ENCODE peak calls at places on chromosomes 13 and 19, in eight cellular contexts. One of them, this sample, is unnamed.

GRCh38 chr19:15488489-15489226 is 9.4 kb upstream of the PGLYRP2 start:
- DNase-seq in Panc1: no peak
- DNase-seq in upper lobe of left lung: no peak
- DNase-seq in brain microvascular endothelial cell: no peak
- DNase-seq in aorta: no peak
- DNase-seq in psoas muscle: peak
- DNase-seq in mesendoderm: no peak
- DNase-seq in thoracic aorta: no peak
- DNase-seq in this sample: peak

GRCh38 chr19:35509018-35509652 is 4.3 kb downstream of the DMKN start:
- DNase-seq in aorta: no peak
- DNase-seq in Panc1: no peak
- DNase-seq in brain microvascular endothelial cell: no peak
- DNase-seq in mesendoderm: peak
- DNase-seq in upper lobe of left lung: peak
- DNase-seq in psoas muscle: no peak
- DNase-seq in thoracic aorta: no peak
- DNase-seq in this sample: no peak

GRCh38 chr13:63299995-63300394 is 1884.3 kb upstream of the PCDH20 start:
- DNase-seq in aorta: no peak
- DNase-seq in upper lobe of left lung: no peak
- DNase-seq in Panc1: no peak
- DNase-seq in mesendoderm: no peak
- DNase-seq in brain microvascular endothelial cell: no peak
- DNase-seq in psoas muscle: no peak
- DNase-seq in thoracic aorta: no peak
- DNase-seq in this sample: no peak

GRCh38 chr19:55087542-55087935 is 11.9 kb downstream of the EPS8L1 start:
- DNase-seq in upper lobe of left lung: no peak
- DNase-seq in brain microvascular endothelial cell: no peak
- DNase-seq in mesendoderm: no peak
- DNase-seq in Panc1: no peak
- DNase-seq in psoas muscle: no peak
- DNase-seq in thoracic aorta: no peak
- DNase-seq in aorta: no peak
- DNase-seq in this sample: no peak

GRCh38 chr13:36090592-36090991 is 40.6 kb downstream of the DCLK1 start:
- DNase-seq in aorta: peak
- DNase-seq in upper lobe of left lung: no peak
- DNase-seq in Panc1: no peak
- DNase-seq in brain microvascular endothelial cell: peak
- DNase-seq in mesendoderm: peak
- DNase-seq in psoas muscle: no peak
- DNase-seq in thoracic aorta: no peak
- DNase-seq in this sample: no peak

GRCh38 chr19:33405491-33406461 is 32.3 kb downstream of the CEBPG start:
- DNase-seq in aorta: peak
- DNase-seq in brain microvascular endothelial cell: no peak
- DNase-seq in Panc1: no peak
- DNase-seq in mesendoderm: no peak
- DNase-seq in upper lobe of left lung: no peak
- DNase-seq in thoracic aorta: no peak
- DNase-seq in psoas muscle: no peak
- DNase-seq in this sample: no peak

GRCh38 chr13:51793570-51794273 is 10.2 kb downstream of the DHRS12 start:
- DNase-seq in aorta: no peak
- DNase-seq in Panc1: no peak
- DNase-seq in mesendoderm: peak
- DNase-seq in psoas muscle: no peak
- DNase-seq in brain microvascular endothelial cell: peak
- DNase-seq in upper lobe of left lung: peak
- DNase-seq in thoracic aorta: no peak
- DNase-seq in this sample: no peak

GRCh38 chr13:95787356-95788099 is 110.6 kb downstream of the DNAJC3 start:
- DNase-seq in aorta: no peak
- DNase-seq in mesendoderm: no peak
- DNase-seq in brain microvascular endothelial cell: no peak
- DNase-seq in psoas muscle: no peak
- DNase-seq in Panc1: no peak
- DNase-seq in upper lobe of left lung: no peak
- DNase-seq in thoracic aorta: no peak
- DNase-seq in this sample: no peak

GRCh38 chr13:54573186-54573585 is 1544.6 kb downstream of the OLFM4 start:
- DNase-seq in Panc1: no peak
- DNase-seq in psoas muscle: no peak
- DNase-seq in aorta: no peak
- DNase-seq in mesendoderm: no peak
- DNase-seq in thoracic aorta: no peak
- DNase-seq in upper lobe of left lung: no peak
- DNase-seq in brain microvascular endothelial cell: no peak
- DNase-seq in this sample: no peak

GRCh38 chr13:40776681-40777165 is 5.7 kb upstream of the MRPS31 start:
- DNase-seq in upper lobe of left lung: peak
- DNase-seq in Panc1: no peak
- DNase-seq in aorta: no peak
- DNase-seq in mesendoderm: no peak
- DNase-seq in brain microvascular endothelial cell: peak
- DNase-seq in thoracic aorta: no peak
- DNase-seq in psoas muscle: no peak
- DNase-seq in this sample: no peak

GRCh38 chr19:4172861-4173473 is 9.4 kb downstream of the SIRT6 start:
- DNase-seq in thoracic aorta: no peak
- DNase-seq in Panc1: no peak
- DNase-seq in brain microvascular endothelial cell: peak
- DNase-seq in aorta: peak
- DNase-seq in upper lobe of left lung: no peak
- DNase-seq in mesendoderm: peak
- DNase-seq in psoas muscle: peak
- DNase-seq in this sample: peak

GRCh38 chr19:13849991-13850909 is 26.7 kb upstream of the NANOS3 start:
- DNase-seq in psoas muscle: peak
- DNase-seq in aorta: peak
- DNase-seq in thoracic aorta: no peak
- DNase-seq in Panc1: no peak
- DNase-seq in mesendoderm: peak
- DNase-seq in brain microvascular endothelial cell: peak
- DNase-seq in upper lobe of left lung: peak
- DNase-seq in this sample: peak

GRCh38 chr19:31408460-31409124 is 59.4 kb upstream of the TSHZ3 start:
- DNase-seq in brain microvascular endothelial cell: peak
- DNase-seq in upper lobe of left lung: no peak
- DNase-seq in thoracic aorta: no peak
- DNase-seq in psoas muscle: no peak
- DNase-seq in Panc1: no peak
- DNase-seq in aorta: no peak
- DNase-seq in mesendoderm: peak
- DNase-seq in this sample: no peak

GRCh38 chr19:33553530-33554310 is 32.1 kb upstream of the PEPD start:
- DNase-seq in aorta: peak
- DNase-seq in thoracic aorta: no peak
- DNase-seq in Panc1: no peak
- DNase-seq in upper lobe of left lung: no peak
- DNase-seq in psoas muscle: no peak
- DNase-seq in mesendoderm: no peak
- DNase-seq in brain microvascular endothelial cell: no peak
- DNase-seq in this sample: no peak

GRCh38 chr13:83824561-83824960 is 57.7 kb downstream of the SLITRK1 start:
- DNase-seq in upper lobe of left lung: no peak
- DNase-seq in thoracic aorta: no peak
- DNase-seq in brain microvascular endothelial cell: no peak
- DNase-seq in Panc1: no peak
- DNase-seq in mesendoderm: no peak
- DNase-seq in aorta: no peak
- DNase-seq in psoas muscle: no peak
- DNase-seq in this sample: no peak

GRCh38 chr19:2269244-2270156 is 12.5 kb downstream of the PEAK3 start:
- DNase-seq in brain microvascular endothelial cell: peak
- DNase-seq in upper lobe of left lung: peak
- DNase-seq in psoas muscle: peak
- DNase-seq in mesendoderm: peak
- DNase-seq in Panc1: no peak
- DNase-seq in thoracic aorta: peak
- DNase-seq in aorta: peak
- DNase-seq in this sample: peak

GRCh38 chr19:2270157-2270571 is 11.8 kb downstream of the PEAK3 start:
- DNase-seq in thoracic aorta: no peak
- DNase-seq in psoas muscle: peak
- DNase-seq in aorta: no peak
- DNase-seq in upper lobe of left lung: no peak
- DNase-seq in Panc1: no peak
- DNase-seq in mesendoderm: no peak
- DNase-seq in brain microvascular endothelial cell: no peak
- DNase-seq in this sample: no peak

GRCh38 chr19:2270572-2271515 is 11.1 kb downstream of the PEAK3 start:
- DNase-seq in aorta: peak
- DNase-seq in psoas muscle: peak
- DNase-seq in brain microvascular endothelial cell: peak
- DNase-seq in Panc1: no peak
- DNase-seq in upper lobe of left lung: peak
- DNase-seq in thoracic aorta: peak
- DNase-seq in mesendoderm: peak
- DNase-seq in this sample: peak

GRCh38 chr19:2268480-2268830 is 12.2 kb upstream of the JSRP1 start:
- DNase-seq in psoas muscle: no peak
- DNase-seq in thoracic aorta: no peak
- DNase-seq in aorta: no peak
- DNase-seq in brain microvascular endothelial cell: no peak
- DNase-seq in Panc1: no peak
- DNase-seq in mesendoderm: no peak
- DNase-seq in upper lobe of left lung: no peak
- DNase-seq in this sample: no peak

DNA sequence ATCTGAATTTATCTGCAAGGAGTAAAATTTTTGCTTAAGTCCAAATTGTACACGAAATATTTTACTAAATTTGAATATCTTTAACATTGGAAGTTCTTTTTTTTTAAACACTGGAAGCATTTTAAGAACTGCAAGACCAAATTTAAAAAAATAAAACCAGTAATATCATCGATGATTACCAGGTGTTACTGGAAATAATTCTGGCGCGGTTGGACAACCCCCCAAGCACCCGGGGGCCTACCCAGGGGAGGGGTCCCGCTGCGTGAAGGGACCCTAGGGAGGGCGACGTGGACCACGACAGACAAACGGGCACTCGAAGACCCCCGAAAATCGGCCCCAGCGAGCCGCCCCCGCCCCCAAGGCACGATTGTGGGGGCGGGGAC is 12.6 kb upstream of the JSRP1 start:
- DNase-seq in Panc1: no peak
- DNase-seq in mesendoderm: no peak
- DNase-seq in brain microvascular endothelial cell: no peak
- DNase-seq in aorta: no peak
- DNase-seq in upper lobe of left lung: no peak
- DNase-seq in psoas muscle: no peak
- DNase-seq in thoracic aorta: no peak
- DNase-seq in this sample: no peak
- H3K27ac ChIP-seq in Panc1: peak
- H3K27ac ChIP-seq in mesendoderm: no peak
- H3K27ac ChIP-seq in brain microvascular endothelial cell: peak
- H3K27ac ChIP-seq in aorta: no peak
- H3K27ac ChIP-seq in upper lobe of left lung: peak
- H3K27ac ChIP-seq in psoas muscle: peak
- H3K27ac ChIP-seq in thoracic aorta: no peak
- H3K27ac ChIP-seq in this sample: peak

DNA sequence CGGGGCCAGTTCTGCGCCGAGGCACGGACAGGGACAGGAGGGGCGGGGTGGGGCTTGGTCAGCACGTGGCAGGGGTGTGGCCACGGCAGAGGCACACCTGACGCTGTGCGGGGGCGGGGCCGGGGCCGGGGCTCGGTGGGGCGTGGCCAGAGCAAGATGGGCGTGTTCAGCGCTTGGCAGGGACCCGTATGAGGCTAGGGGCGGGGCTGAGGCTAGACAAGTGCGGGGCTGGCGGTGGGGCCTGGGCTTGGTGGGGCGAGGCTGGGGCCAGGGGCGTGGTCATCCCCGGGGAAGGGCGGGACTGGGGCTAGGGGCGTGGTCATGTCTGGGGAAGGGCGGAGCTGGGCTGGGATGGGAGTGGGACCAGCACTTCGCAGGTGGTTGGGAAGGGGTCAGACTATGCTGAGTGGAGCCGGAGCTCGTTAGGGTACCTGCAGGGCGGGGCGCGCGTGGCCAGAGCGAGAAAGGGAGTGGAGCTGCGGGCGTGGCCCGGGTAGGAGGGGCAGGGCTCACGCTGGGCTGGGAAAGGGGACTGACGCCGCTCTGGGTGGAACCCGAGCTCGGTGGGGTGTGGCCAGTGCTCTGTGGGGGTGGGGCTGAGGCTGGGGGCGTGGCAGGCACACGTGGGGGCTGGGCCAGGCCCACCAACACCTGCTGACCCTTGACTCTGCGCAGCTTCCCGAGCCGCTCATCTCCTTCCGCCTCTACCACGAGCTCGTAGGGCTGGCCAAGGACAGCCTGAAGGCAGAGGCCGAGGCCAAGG is 12.8 kb downstream of the POLR2E start:
- DNase-seq in upper lobe of left lung: peak
- DNase-seq in thoracic aorta: no peak
- DNase-seq in psoas muscle: no peak
- DNase-seq in aorta: no peak
- DNase-seq in Panc1: no peak
- DNase-seq in mesendoderm: peak
- DNase-seq in brain microvascular endothelial cell: no peak
- DNase-seq in this sample: peak
- H3K4me3 ChIP-seq in upper lobe of left lung: peak
- H3K4me3 ChIP-seq in thoracic aorta: no peak
- H3K4me3 ChIP-seq in psoas muscle: peak
- H3K4me3 ChIP-seq in aorta: no peak
- H3K4me3 ChIP-seq in Panc1: no peak
- H3K4me3 ChIP-seq in mesendoderm: no peak
- H3K4me3 ChIP-seq in brain microvascular endothelial cell: peak
- H3K4me3 ChIP-seq in this sample: no peak

DNA sequence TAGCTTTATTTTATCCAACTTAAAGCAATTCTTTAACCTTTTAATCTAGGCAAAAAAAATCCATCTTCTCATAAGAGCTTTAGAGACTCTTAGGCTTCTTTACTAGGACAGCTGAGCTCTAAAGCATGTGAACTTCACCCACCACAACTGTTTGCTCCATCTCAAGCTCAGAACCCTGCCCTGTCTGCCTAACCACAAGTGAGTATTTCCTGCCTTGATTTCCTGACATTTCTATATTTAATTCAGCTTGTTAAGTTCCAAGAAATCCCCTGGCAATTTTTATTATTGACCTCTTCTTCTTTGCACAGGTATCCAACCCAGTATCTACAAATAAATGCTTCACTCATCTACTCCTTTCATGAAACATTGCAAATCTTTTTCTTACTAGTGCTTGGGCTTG is 21.1 kb upstream of the CEACAM21 start:
- DNase-seq in mesendoderm: no peak
- DNase-seq in upper lobe of left lung: no peak
- DNase-seq in thoracic aorta: no peak
- DNase-seq in psoas muscle: no peak
- DNase-seq in Panc1: no peak
- DNase-seq in brain microvascular endothelial cell: no peak
- DNase-seq in aorta: no peak
- DNase-seq in this sample: no peak
- H3K27ac ChIP-seq in mesendoderm: no peak
- H3K27ac ChIP-seq in upper lobe of left lung: no peak
- H3K27ac ChIP-seq in thoracic aorta: no peak
- H3K27ac ChIP-seq in psoas muscle: no peak
- H3K27ac ChIP-seq in Panc1: no peak
- H3K27ac ChIP-seq in brain microvascular endothelial cell: no peak
- H3K27ac ChIP-seq in aorta: no peak
- H3K27ac ChIP-seq in this sample: no peak

GRCh38 chr13:49124693-49125304 is 95.3 kb upstream of the MLNR start:
- DNase-seq in psoas muscle: no peak
- DNase-seq in aorta: no peak
- DNase-seq in thoracic aorta: no peak
- DNase-seq in mesendoderm: no peak
- DNase-seq in brain microvascular endothelial cell: no peak
- DNase-seq in Panc1: no peak
- DNase-seq in upper lobe of left lung: no peak
- DNase-seq in this sample: no peak

GRCh38 chr13:49125964-49126363 is 94.2 kb upstream of the MLNR start:
- DNase-seq in brain microvascular endothelial cell: no peak
- DNase-seq in psoas muscle: no peak
- DNase-seq in aorta: no peak
- DNase-seq in Panc1: no peak
- DNase-seq in thoracic aorta: no peak
- DNase-seq in upper lobe of left lung: no peak
- DNase-seq in mesendoderm: no peak
- DNase-seq in this sample: no peak
- H3K4me3 ChIP-seq in brain microvascular endothelial cell: no peak
- H3K4me3 ChIP-seq in psoas muscle: no peak
- H3K4me3 ChIP-seq in aorta: no peak
- H3K4me3 ChIP-seq in Panc1: no peak
- H3K4me3 ChIP-seq in thoracic aorta: no peak
- H3K4me3 ChIP-seq in upper lobe of left lung: no peak
- H3K4me3 ChIP-seq in mesendoderm: no peak
- H3K4me3 ChIP-seq in this sample: no peak

This sample was measured in breast epithelium.